ENCODE peak calls at places on chromosome 19, in eight cellular contexts. C is stimulated activated CD4-positive, alpha-beta T cell treated with anti-CD3 and anti-CD28 coated beads, Interleukin-4, amount 100 ng/mL, for 24 hours; X is BJ; U is DMS 273 treated with DMSO at 0.1 percent for 48 hours; Z is sigmoid colon; W is NAMALWA; Q is astrocyte of the hippocampus; L is dermis blood vessel endothelial cell. P is an unnamed sample.

GRCh38 chr19:38977445-38978314 is 2.1 kb upstream of the FBXO17 start:
- DNase-seq in W (no peak), Q (peak), C (peak), Z (no peak), L (peak), U (no peak), X (no peak), P (no peak)

GRCh38 chr19:6264077-6264445 is 15.7 kb downstream of the MLLT1 start:
- DNase-seq in W (no peak), L (no peak), C (no peak), Z (no peak), X (no peak), U (no peak), Q (no peak), P (no peak)

GRCh38 chr19:42268142-42268703 is 829 bp upstream of the CIC start:
- DNase-seq in Q (peak), U (peak), Z (peak), W (peak), C (peak), X (peak), L (peak), P (peak)

GRCh38 chr19:29545866-29546582 is 20.2 kb downstream of the VSTM2B start:
- DNase-seq in L (no peak), Q (no peak), X (no peak), C (no peak), U (no peak), W (no peak), Z (peak), P (no peak)

GRCh38 chr19:55477905-55478304 is 1.5 kb downstream of the ZNF628 start:
- DNase-seq in W (no peak), Z (no peak), U (no peak), Q (no peak), L (no peak), X (no peak), C (no peak), P (no peak)

GRCh38 chr19:17037184-17037583 is 10.6 kb upstream of the CPAMD8 start:
- DNase-seq in L (no peak), X (no peak), Z (no peak), W (no peak), Q (no peak), C (no peak), U (no peak), P (no peak)

GRCh38 chr19:41409288-41409687 is 11.7 kb downstream of the BCKDHA start:
- DNase-seq in C (no peak), Z (no peak), U (no peak), L (peak), W (no peak), X (no peak), Q (peak), P (no peak)

GRCh38 chr19:58554494-58555368 is at the start of gene CHMP2A:
- DNase-seq in W (peak), L (peak), Q (peak), C (peak), X (peak), Z (peak), U (no peak), P (no peak)

GRCh38 chr19:39247701-39248664 is 673 bp downstream of the IFNL4 start:
- DNase-seq in U (no peak), C (no peak), X (no peak), L (peak), W (no peak), Q (peak), Z (no peak), P (no peak)

GRCh38 chr19:11578342-11579142 is 1.1 kb upstream of the ACP5 start:
- DNase-seq in W (no peak), Q (no peak), X (no peak), C (peak), L (peak), U (no peak), Z (peak), P (no peak)

GRCh38 chr19:11166281-11167142 is 10.9 kb upstream of the SPC24 start:
- DNase-seq in Z (peak), X (peak), U (no peak), Q (no peak), L (no peak), C (no peak), W (no peak), P (no peak)

GRCh38 chr19:16398530-16399241 is 73.1 kb downstream of the EPS15L1 start:
- DNase-seq in U (no peak), X (no peak), C (no peak), Q (peak), Z (no peak), W (peak), L (peak), P (peak)

GRCh38 chr19:51724543-51724942 is 752 bp upstream of the HAS1 start:
- DNase-seq in Z (peak), U (no peak), X (no peak), Q (no peak), L (no peak), W (no peak), C (no peak), P (no peak)

GRCh38 chr19:54190942-54191670 is at the start of gene TSEN34:
- DNase-seq in Z (no peak), L (peak), Q (peak), U (no peak), C (peak), X (peak), W (peak), P (peak)

GRCh38 chr19:4066176-4066606 is 508 bp downstream of the ZBTB7A start:
- DNase-seq in L (no peak), Q (no peak), U (no peak), X (no peak), Z (peak), W (no peak), C (no peak), P (peak)

GRCh38 chr19:32406161-32407003 is 812 bp downstream of the DPY19L3 start:
- DNase-seq in C (no peak), X (no peak), U (no peak), Z (no peak), L (peak), W (no peak), Q (peak), P (no peak)

GRCh38 chr19:45477713-45478453 is 10.1 kb downstream of the FOSB start:
- DNase-seq in Z (no peak), C (peak), U (no peak), L (no peak), Q (no peak), X (no peak), W (no peak), P (no peak)

GRCh38 chr19:18060472-18060871 is 26.3 kb downstream of the IL12RB1 start:
- DNase-seq in C (no peak), Z (no peak), Q (no peak), X (no peak), W (no peak), L (no peak), U (no peak), P (no peak)

P was measured in midbrain.